ENCODE peak calls at places on chromosomes 7 and 10, in five cellular contexts. N is SK-N-DZ; D is stimulated activated CD8-positive, alpha-beta memory T cell treated with anti-CD3 and anti-CD28 coated beads, Interleukin-15, amount 100 ng/mL, for 1 hour; Y is brain microvascular endothelial cell; Z is HAP-1. K is an unnamed sample.

GRCh38 chr7:151382079-151382885 is 27.6 kb downstream of the WDR86 start:
- DNase-seq in Y (no peak), D (no peak), N (no peak), Z (no peak), K (no peak)

GRCh38 chr7:28478661-28479060 is 66.3 kb downstream of the CREB5 start:
- DNase-seq in N (no peak), D (no peak), Z (no peak), Y (no peak), K (no peak)

GRCh38 chr7:137916564-137916963 is 69.8 kb upstream of the DGKI start:
- DNase-seq in N (no peak), Z (no peak), D (no peak), Y (no peak), K (no peak)

GRCh38 chr7:94449151-94449725 is 54.5 kb downstream of the COL1A2 start:
- DNase-seq in D (no peak), N (peak), Y (no peak), Z (no peak), K (peak)

GRCh38 chr10:91022390-91022789 is 101.5 kb upstream of the ANKRD1 start:
- DNase-seq in Z (no peak), D (no peak), N (no peak), Y (no peak), K (no peak)

GRCh38 chr10:29141761-29142160 is 147.1 kb upstream of the LYZL1 start:
- DNase-seq in Z (no peak), N (no peak), D (no peak), Y (no peak), K (no peak)

GRCh38 chr10:133216776-133217175 is 13.2 kb upstream of the UTF1 start:
- DNase-seq in Y (no peak), D (no peak), Z (no peak), N (no peak), K (no peak)

GRCh38 chr10:124176309-124177179 is 83.1 kb upstream of the CHST15 start:
- DNase-seq in D (no peak), Y (peak), Z (no peak), N (no peak), K (no peak)

GRCh38 chr10:132859084-132859855 is 73.3 kb upstream of the NKX6-2 start:
- DNase-seq in Z (peak), Y (no peak), N (no peak), D (no peak), K (no peak)

GRCh38 chr7:50826371-50827172 is 43.9 kb upstream of the GRB10 start:
- DNase-seq in Z (no peak), Y (peak), D (no peak), N (no peak), K (peak)

GRCh38 chr7:135678612-135679575 is 16.6 kb downstream of the STMP1 start:
- DNase-seq in Y (no peak), N (no peak), D (no peak), Z (no peak), K (peak)

GRCh38 chr10:77680065-77680464 is 42.5 kb upstream of the KCNMA1 start:
- DNase-seq in Y (no peak), N (no peak), Z (no peak), D (no peak), K (no peak)

GRCh38 chr10:103896225-103896624 is 21.8 kb downstream of the STN1 start:
- DNase-seq in Z (no peak), D (no peak), N (no peak), Y (peak), K (no peak)

GRCh38 chr10:91519899-91520514 is 109.9 kb downstream of the HECTD2 start:
- DNase-seq in Z (no peak), N (no peak), D (no peak), Y (no peak), K (no peak)

GRCh38 chr7:100171087-100171681 is 2.8 kb upstream of the GAL3ST4 start:
- DNase-seq in Z (no peak), Y (no peak), N (no peak), D (no peak), K (no peak)

GRCh38 chr10:74841265-74841973 is 15.0 kb downstream of the KAT6B start:
- DNase-seq in D (no peak), N (no peak), Z (no peak), Y (peak), K (no peak)

GRCh38 chr10:104546756-104547155 is 94.3 kb upstream of the SORCS3 start:
- DNase-seq in Y (no peak), N (no peak), Z (no peak), D (no peak), K (peak)

K was measured in MCF 10A.